ENCODE peak calls at places on chromosomes 6 and 20, in eight cellular contexts. A is NCI-H1694, L is GDM1, U is brain pericyte, W is iris pigment epithelial cell, P is NCI-H446, D is OCI-LY7, S is posterior cingulate gyrus. E is an unnamed sample.

GRCh38 chr6:85078071-85078470 is 313.7 kb upstream of the TBX18 start:
- DNase-seq in A (no peak), L (no peak), U (peak; percentile 52), W (peak; percentile 94), P (no peak), D (no peak), S (no peak), E (no peak)

GRCh38 chr6:52725133-52725529 is 38.1 kb downstream of the GSTA2 start:
- DNase-seq in A (no peak), L (no peak), U (no peak), W (peak; percentile 4), P (peak; percentile 57), D (no peak), S (no peak), E (no peak)

GRCh38 chr6:122276637-122277036 is 122.8 kb upstream of the HSF2 start:
- DNase-seq in A (no peak), L (no peak), U (no peak), W (no peak), P (no peak), D (no peak), S (no peak), E (no peak)

GRCh38 chr20:9978395-9979004 is 56.3 kb upstream of the ANKEF1 start:
- DNase-seq in A (peak; percentile 53), L (peak; percentile 36), U (peak; percentile 67), W (peak; percentile 88), P (peak; percentile 96), D (peak; percentile 72), S (no peak), E (peak; percentile 92)

GRCh38 chr20:58710481-58711265 is 18.1 kb downstream of the NPEPL1 start:
- DNase-seq in A (no peak), L (no peak), U (no peak), W (no peak), P (no peak), D (no peak), S (peak; percentile 10), E (no peak)

GRCh38 chr6:148514091-148514850 is 171.6 kb downstream of the SASH1 start:
- DNase-seq in A (no peak), L (no peak), U (no peak), W (no peak), P (no peak), D (no peak), S (no peak), E (no peak)

GRCh38 chr6:26383624-26384417 is 913 bp downstream of the BTN2A2 start:
- DNase-seq in A (no peak), L (no peak), U (peak; percentile 69), W (peak; percentile 85), P (peak; percentile 65), D (peak; percentile 44), S (no peak), E (no peak)

GRCh38 chr20:38243617-38244016 is 16.9 kb downstream of the KIAA1755 start:
- DNase-seq in A (no peak), L (no peak), U (no peak), W (no peak), P (no peak), D (no peak), S (no peak), E (no peak)

GRCh38 chr20:58401123-58401639 is 12.2 kb downstream of the VAPB start:
- DNase-seq in A (no peak), L (no peak), U (no peak), W (peak; percentile 40), P (no peak), D (no peak), S (no peak), E (no peak)

GRCh38 chr20:17538517-17539170 is 7.5 kb upstream of the BFSP1 start:
- DNase-seq in A (no peak), L (peak; percentile 10), U (no peak), W (no peak), P (peak; percentile 18), D (no peak), S (no peak), E (no peak)

GRCh38 chr20:56995635-56996075 is 270.8 kb downstream of the BMP7 start:
- DNase-seq in A (no peak), L (no peak), U (no peak), W (peak; percentile 6), P (no peak), D (peak; percentile 58), S (no peak), E (no peak)

GRCh38 chr6:111942561-111942960 is 69.3 kb upstream of the FYN start:
- DNase-seq in A (no peak), L (no peak), U (no peak), W (no peak), P (no peak), D (no peak), S (no peak), E (no peak)

E was measured in SK-N-MC.